ENCODE peak calls at places on chromosome 22, in ten cellular contexts. K is uterus; H is GM03348; T is AG09319; P is ecto neural progenitor cell; Z is activated effector memory CD4-positive, alpha-beta T cell treated with Interleukin-2 at 50 U/mL for 16 hours; E is posterior cingulate gyrus; A is naive thymus-derived CD8-positive, alpha-beta T cell; N is foreskin fibroblast; Q is hippocampal formation. L is an unnamed sample.

GRCh38 chr22:20591295-20591645 is 83.9 kb downstream of the MED15 start:
- DNase-seq in A (no peak), N (no peak), H (no peak), Z (no peak), Q (no peak), T (no peak), P (no peak), K (no peak), E (no peak), L (no peak)

GRCh38 chr22:23278883-23279675 is 98.8 kb downstream of the BCR start:
- DNase-seq in N (no peak), H (peak; percentile 35), Q (no peak), E (no peak), P (no peak), K (peak; percentile 35), T (no peak), Z (no peak), A (no peak), L (no peak)

GRCh38 chr22:42800731-42801536 is 56.1 kb downstream of the ARFGAP3 start:
- DNase-seq in Q (no peak), Z (no peak), K (no peak), H (no peak), P (no peak), T (no peak), E (no peak), A (no peak), N (no peak), L (no peak)

GRCh38 chr22:39151329-39151975 is 1.0 kb downstream of the CBX7 start:
- DNase-seq in Q (no peak), K (no peak), Z (no peak), N (no peak), T (no peak), H (no peak), A (peak; percentile 15), E (no peak), P (no peak), L (no peak)

GRCh38 chr22:21775061-21775460 is 39.5 kb upstream of the YPEL1 start:
- DNase-seq in K (peak; percentile 31), H (no peak), A (no peak), N (peak; percentile 38), E (no peak), T (no peak), Q (no peak), P (no peak), Z (no peak), L (no peak)

GRCh38 chr22:19514831-19515565 is 9.2 kb downstream of the CLDN5 start:
- DNase-seq in T (no peak), A (no peak), N (peak; percentile 31), K (no peak), P (no peak), Z (no peak), E (no peak), Q (no peak), H (no peak), L (no peak)

GRCh38 chr22:31935961-31936635 is 8.2 kb upstream of the YWHAH start:
- DNase-seq in H (no peak), T (no peak), P (no peak), K (no peak), E (no peak), A (no peak), Q (no peak), N (no peak), Z (no peak), L (no peak)

GRCh38 chr22:30459206-30460052 is 12.4 kb downstream of the SEC14L3 start:
- DNase-seq in K (no peak), N (no peak), T (no peak), Q (no peak), E (no peak), H (no peak), P (peak; percentile 58), A (no peak), Z (no peak), L (no peak)

GRCh38 chr22:40855104-40855959 is 1.1 kb downstream of the ST13 start:
- DNase-seq in Z (no peak), E (no peak), H (peak; percentile 20), Q (no peak), K (peak; percentile 26), N (no peak), A (no peak), T (no peak), P (no peak), L (peak; percentile 13)

GRCh38 chr22:24977370-24978230 is 25.1 kb downstream of the KIAA1671 start:
- DNase-seq in N (no peak), T (no peak), K (peak; percentile 44), E (no peak), H (no peak), Z (no peak), Q (no peak), A (no peak), P (no peak), L (no peak)

GRCh38 chr22:43635101-43635500 is 177.0 kb downstream of the EFCAB6 start:
- DNase-seq in K (no peak), T (no peak), Z (no peak), A (no peak), N (no peak), Q (no peak), E (no peak), H (no peak), P (no peak), L (no peak)

GRCh38 chr22:46573781-46574437 is 36.5 kb upstream of the CELSR1 start:
- DNase-seq in T (no peak), K (no peak), N (no peak), E (no peak), Q (no peak), H (no peak), Z (no peak), P (no peak), A (no peak), L (no peak)

GRCh38 chr22:29266564-29267461 is 968 bp downstream of the RHBDD3 start:
- DNase-seq in Z (no peak), A (no peak), H (no peak), Q (no peak), P (no peak), N (no peak), E (no peak), K (no peak), T (no peak), L (no peak)

GRCh38 chr22:28112548-28113043 is 193.5 kb upstream of the PITPNB start:
- DNase-seq in Z (no peak), Q (no peak), T (no peak), N (peak; percentile 53), A (no peak), K (peak; percentile 30), E (no peak), P (peak; percentile 78), H (peak; percentile 46), L (no peak)

GRCh38 chr22:38716827-38717226 is 11.1 kb downstream of the GTPBP1 start:
- DNase-seq in T (no peak), A (no peak), Q (no peak), N (no peak), E (no peak), K (no peak), Z (no peak), H (no peak), P (no peak), L (no peak)

GRCh38 chr22:18056161-18056666 is 21.6 kb upstream of the PEX26 start:
- DNase-seq in P (no peak), E (peak; percentile 57), H (peak; percentile 75), N (peak; percentile 84), A (no peak), Q (peak; percentile 67), Z (no peak), K (peak; percentile 65), T (peak; percentile 81), L (peak; percentile 46)